ENCODE peak calls at places on chromosomes 5 and 9, in eight cellular contexts. F is stomach, W is ovary, P is spleen, K is heart left ventricle, J is body of pancreas, U is prostate gland, B is tibial nerve. I is an unnamed sample.
A peak's percentile ranks its signal among the peaks of the same experiment; 100 is the strongest.

GRCh38 chr9:127682351-127683136 is 24.2 kb upstream of the CFAP157 start:
- DNase-seq in F (no peak), W (no peak), P (no peak), K (no peak), J (peak; percentile 10), U (no peak), B (no peak), I (no peak)

GRCh38 chr5:73901455-73901854 is 275.5 kb downstream of the ARHGEF28 start:
- DNase-seq in F (no peak), W (no peak), P (no peak), K (no peak), J (no peak), U (no peak), B (no peak), I (no peak)

GRCh38 chr9:31908891-31909480 is 475.5 kb upstream of the ACO1 start:
- DNase-seq in F (no peak), W (no peak), P (no peak), K (no peak), J (no peak), U (no peak), B (no peak), I (no peak)

GRCh38 chr5:138775034-138775433 is 21.8 kb downstream of the CTNNA1 start:
- DNase-seq in F (no peak), W (no peak), P (no peak), K (no peak), J (no peak), U (no peak), B (no peak), I (no peak)

GRCh38 chr9:37128051-37128450 is 7.7 kb downstream of the ZCCHC7 start:
- DNase-seq in F (no peak), W (no peak), P (no peak), K (no peak), J (no peak), U (no peak), B (no peak), I (no peak)

GRCh38 chr5:78533356-78533755 is 115.2 kb downstream of the LHFPL2 start:
- DNase-seq in F (no peak), W (no peak), P (no peak), K (no peak), J (no peak), U (no peak), B (no peak), I (peak; percentile 38)

GRCh38 chr5:7422719-7423118 is 26.8 kb downstream of the ADCY2 start:
- DNase-seq in F (no peak), W (no peak), P (no peak), K (no peak), J (no peak), U (no peak), B (no peak), I (no peak)

GRCh38 chr5:96146675-96147074 is 185.0 kb upstream of the ELL2 start:
- DNase-seq in F (no peak), W (no peak), P (no peak), K (no peak), J (peak; percentile 61), U (no peak), B (no peak), I (peak; percentile 48)

GRCh38 chr5:83567741-83568530 is 96.4 kb downstream of the VCAN start:
- DNase-seq in F (no peak), W (no peak), P (no peak), K (no peak), J (no peak), U (no peak), B (peak; percentile 16), I (no peak)

GRCh38 chr5:72921103-72921502 is 34.7 kb upstream of the FCHO2 start:
- DNase-seq in F (no peak), W (no peak), P (no peak), K (no peak), J (no peak), U (no peak), B (no peak), I (no peak)

GRCh38 chr9:36074870-36075532 is 38.3 kb downstream of the RECK start:
- DNase-seq in F (peak; percentile 68), W (peak; percentile 86), P (no peak), K (no peak), J (peak; percentile 80), U (peak; percentile 77), B (peak; percentile 86), I (peak; percentile 27)

GRCh38 chr9:69346596-69347390 is 21.8 kb downstream of the ENTREP1 start:
- DNase-seq in F (no peak), W (no peak), P (no peak), K (no peak), J (no peak), U (peak; percentile 72), B (no peak), I (no peak)

GRCh38 chr5:3145641-3146040 is 394.2 kb upstream of the IRX2 start:
- DNase-seq in F (no peak), W (no peak), P (no peak), K (no peak), J (no peak), U (no peak), B (no peak), I (no peak)

GRCh38 chr9:124047106-124047716 is 35.6 kb downstream of the LHX2 start:
- DNase-seq in F (no peak), W (no peak), P (no peak), K (no peak), J (no peak), U (no peak), B (no peak), I (no peak)

GRCh38 chr5:66361070-66361469 is 217.0 kb downstream of the SREK1 start:
- DNase-seq in F (no peak), W (no peak), P (no peak), K (no peak), J (no peak), U (no peak), B (no peak), I (no peak)

DNA sequence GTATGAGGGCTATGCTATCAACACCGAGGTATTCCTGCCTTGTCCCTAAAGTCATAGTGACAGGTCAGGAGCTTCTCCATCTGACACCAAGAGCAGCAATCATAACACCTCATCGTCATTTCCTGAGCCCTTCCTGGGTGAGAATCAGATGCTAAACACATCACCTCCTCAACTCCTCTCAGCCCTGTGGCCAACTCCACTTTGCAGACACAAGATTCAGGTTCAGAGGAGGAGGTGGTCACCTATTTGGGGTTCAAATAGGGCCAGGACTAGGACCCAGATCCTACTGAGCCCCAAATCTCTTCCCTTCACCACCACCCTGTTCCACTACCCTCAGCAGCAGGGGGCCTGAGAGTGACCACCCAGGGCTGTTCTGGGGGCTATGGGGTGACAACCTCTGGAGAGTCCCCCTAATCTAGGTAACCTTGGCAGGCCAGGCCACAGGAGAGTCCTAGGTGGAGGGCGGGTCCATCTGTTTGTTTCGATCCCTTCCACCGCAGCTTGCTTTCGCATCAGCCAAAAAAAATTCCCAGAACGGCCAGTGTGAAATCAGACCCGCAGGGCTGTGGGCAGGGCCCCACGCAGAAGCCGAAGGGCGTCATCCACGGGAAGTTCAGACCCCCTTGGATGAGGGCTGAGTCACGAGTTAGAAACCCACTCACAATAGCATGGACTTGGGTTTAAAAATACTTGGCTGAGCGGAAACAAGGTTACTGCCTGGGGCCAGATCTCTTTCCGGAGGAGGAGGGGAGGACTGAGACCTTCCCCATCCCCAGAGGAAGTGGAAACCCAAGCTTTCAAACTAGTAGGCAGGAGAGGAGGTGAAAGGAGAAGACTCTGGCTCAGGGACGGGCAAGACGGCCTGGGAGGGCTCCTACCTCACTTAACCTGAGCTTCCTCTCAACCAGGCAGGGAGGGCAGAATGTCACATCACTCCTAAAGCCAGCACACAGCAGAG is 8.7 kb downstream of the STK10 start:
- DNase-seq in F (no peak), W (no peak), P (peak; percentile 82), K (no peak), J (peak; percentile 25), U (no peak), B (no peak), I (no peak)
- TF ChIP-seq POLR2A in F (no peak), W (no peak), P (no peak), K (no peak), J (no peak), U (no peak), B (no peak), I (no peak)

DNA sequence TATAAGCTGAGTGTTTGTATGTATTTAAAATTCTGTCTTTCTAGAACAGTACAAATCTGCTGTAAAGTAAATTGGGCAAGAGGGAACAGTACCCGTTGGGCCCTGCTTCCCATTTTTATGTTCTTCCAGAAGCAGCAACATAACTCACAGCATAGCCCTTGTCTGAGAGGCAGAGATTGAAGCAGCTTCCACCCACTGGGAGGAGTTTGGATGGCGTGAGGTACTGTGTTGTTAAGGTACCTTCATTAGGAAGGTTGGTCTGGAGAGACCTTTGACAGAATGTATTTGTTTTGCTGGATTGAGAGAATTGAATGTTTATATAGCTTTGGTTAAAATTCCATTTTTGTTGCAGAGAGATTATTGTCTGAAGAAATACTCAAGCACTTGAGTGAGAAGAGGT is 24.8 kb downstream of the RAI14 start:
- DNase-seq in F (no peak), W (no peak), P (no peak), K (no peak), J (no peak), U (no peak), B (no peak), I (no peak)
- TF ChIP-seq POLR2A in F (no peak), W (no peak), P (no peak), K (no peak), J (no peak), U (no peak), B (no peak), I (no peak)

DNA sequence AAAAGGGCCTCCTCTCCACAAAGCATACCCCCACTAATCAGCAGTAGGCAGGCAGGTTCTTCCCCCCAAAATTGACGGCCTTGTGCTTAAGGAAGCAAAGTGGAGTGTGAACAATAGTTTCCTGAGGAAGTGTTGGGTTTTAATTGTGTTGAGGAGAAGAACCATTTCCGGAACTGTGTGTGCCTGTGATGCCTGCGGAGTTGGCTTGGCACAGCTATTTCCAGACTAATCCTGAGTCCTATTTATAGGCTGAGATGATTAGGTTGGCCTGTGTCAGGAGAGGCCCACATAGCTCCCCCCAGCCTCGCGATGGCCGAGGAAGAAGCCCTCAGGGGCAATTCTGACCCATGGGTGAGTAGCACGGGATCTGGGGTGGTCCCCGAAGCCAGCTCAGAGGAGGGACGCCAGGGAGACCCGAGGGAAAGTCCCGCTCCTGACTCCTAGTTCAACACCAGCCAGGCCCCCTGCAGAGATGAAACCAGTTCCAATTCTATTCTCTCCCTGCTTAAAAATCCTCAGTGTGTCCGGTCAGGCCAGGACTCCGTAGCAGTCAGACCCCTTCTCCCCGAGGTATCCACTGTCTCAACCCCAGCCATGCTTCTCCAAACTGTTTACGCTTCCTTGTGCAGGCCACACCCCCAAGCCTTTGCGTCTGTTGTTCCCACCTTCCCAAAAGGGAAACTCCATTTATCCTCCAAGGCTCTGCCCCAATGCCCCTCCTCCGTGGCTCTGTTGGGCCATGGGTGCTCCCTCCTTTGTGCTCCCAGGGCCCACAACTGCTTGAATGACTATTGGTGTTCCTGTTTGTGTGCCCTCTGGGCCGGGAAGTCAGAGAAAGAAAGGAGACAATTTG is 18.1 kb downstream of the GSN start:
- DNase-seq in F (peak; percentile 44), W (peak; percentile 70), P (no peak), K (peak; percentile 83), J (peak; percentile 74), U (peak; percentile 45), B (peak; percentile 68), I (no peak)
- TF ChIP-seq POLR2A in F (no peak), W (peak; percentile 29), P (no peak), K (peak; percentile 42), J (no peak), U (peak; percentile 23), B (peak; percentile 24), I (no peak)

GRCh38 chr5:142316051-142316450 is 8.8 kb downstream of the SPRY4 start:
- DNase-seq in F (no peak), W (no peak), P (no peak), K (no peak), J (peak; percentile 7), U (no peak), B (no peak), I (no peak)
- TF ChIP-seq POLR2A in F (no peak), W (no peak), P (no peak), K (no peak), J (no peak), U (no peak), B (no peak), I (no peak)

I was measured in erythroblast.